ENCODE peak calls at places on chromosomes 13 and 19, in five cellular contexts. One of them, this sample, is unnamed.

GRCh38 chr13:19634129-19634740 is 776 bp downstream of the MPHOSPH8 start:
- DNase-seq in mesenchymal stem cell: peak
- DNase-seq in neuronal stem cell: no peak
- DNase-seq in H1: no peak
- DNase-seq in IMR-90: peak
- DNase-seq in this sample: no peak

GRCh38 chr13:42474954-42475353 is 99.0 kb upstream of the TNFSF11 start:
- DNase-seq in H1: no peak
- DNase-seq in mesenchymal stem cell: peak
- DNase-seq in neuronal stem cell: no peak
- DNase-seq in IMR-90: peak
- DNase-seq in this sample: no peak

GRCh38 chr13:110855363-110855762 is 59.5 kb downstream of the ANKRD10 start:
- DNase-seq in mesenchymal stem cell: no peak
- DNase-seq in neuronal stem cell: no peak
- DNase-seq in IMR-90: no peak
- DNase-seq in H1: no peak
- DNase-seq in this sample: no peak

GRCh38 chr13:80486407-80486806 is 145.5 kb upstream of the SPRY2 start:
- DNase-seq in H1: no peak
- DNase-seq in neuronal stem cell: no peak
- DNase-seq in mesenchymal stem cell: peak
- DNase-seq in IMR-90: no peak
- DNase-seq in this sample: no peak

GRCh38 chr19:58261600-58261967 is 17.2 kb upstream of the ZNF8 start:
- DNase-seq in mesenchymal stem cell: no peak
- DNase-seq in neuronal stem cell: no peak
- DNase-seq in IMR-90: no peak
- DNase-seq in H1: no peak
- DNase-seq in this sample: no peak

GRCh38 chr13:79360064-79360463 is 46.0 kb downstream of the RBM26 start:
- DNase-seq in H1: no peak
- DNase-seq in mesenchymal stem cell: no peak
- DNase-seq in neuronal stem cell: no peak
- DNase-seq in IMR-90: no peak
- DNase-seq in this sample: no peak

GRCh38 chr19:14683439-14683838 is 6.4 kb upstream of the ZNF333 start:
- DNase-seq in IMR-90: no peak
- DNase-seq in H1: no peak
- DNase-seq in mesenchymal stem cell: no peak
- DNase-seq in neuronal stem cell: no peak
- DNase-seq in this sample: no peak

GRCh38 chr13:35724480-35724879 is 248.0 kb upstream of the MAB21L1 start:
- DNase-seq in mesenchymal stem cell: no peak
- DNase-seq in IMR-90: no peak
- DNase-seq in H1: no peak
- DNase-seq in neuronal stem cell: no peak
- DNase-seq in this sample: no peak

GRCh38 chr19:4456566-4456842 is 1.1 kb downstream of the UBXN6 start:
- DNase-seq in neuronal stem cell: no peak
- DNase-seq in H1: no peak
- DNase-seq in mesenchymal stem cell: peak
- DNase-seq in IMR-90: peak
- DNase-seq in this sample: peak

GRCh38 chr19:1587872-1588271 is 4.8 kb downstream of the MBD3 start:
- DNase-seq in mesenchymal stem cell: no peak
- DNase-seq in neuronal stem cell: no peak
- DNase-seq in IMR-90: no peak
- DNase-seq in H1: no peak
- DNase-seq in this sample: no peak

GRCh38 chr19:46211201-46211881 is 18.2 kb upstream of the IGFL1 start:
- DNase-seq in mesenchymal stem cell: peak
- DNase-seq in H1: peak
- DNase-seq in neuronal stem cell: no peak
- DNase-seq in IMR-90: no peak
- DNase-seq in this sample: peak

GRCh38 chr13:74290324-74290773 is 156.1 kb upstream of the KLF12 start:
- DNase-seq in H1: no peak
- DNase-seq in neuronal stem cell: peak
- DNase-seq in mesenchymal stem cell: peak
- DNase-seq in IMR-90: peak
- DNase-seq in this sample: peak

GRCh38 chr19:35781650-35782049 is 6.3 kb downstream of the ARHGAP33 start:
- DNase-seq in H1: peak
- DNase-seq in neuronal stem cell: no peak
- DNase-seq in mesenchymal stem cell: no peak
- DNase-seq in IMR-90: no peak
- DNase-seq in this sample: no peak

GRCh38 chr13:30844548-30845296 is 61.3 kb upstream of the MEDAG start:
- DNase-seq in mesenchymal stem cell: peak
- DNase-seq in IMR-90: no peak
- DNase-seq in neuronal stem cell: no peak
- DNase-seq in H1: no peak
- DNase-seq in this sample: no peak

GRCh38 chr13:27997904-27998522 is 9.5 kb upstream of the URAD start:
- DNase-seq in H1: peak
- DNase-seq in mesenchymal stem cell: peak
- DNase-seq in IMR-90: peak
- DNase-seq in neuronal stem cell: no peak
- DNase-seq in this sample: peak

GRCh38 chr13:85170372-85170771 is 628.8 kb downstream of the SLITRK6 start:
- DNase-seq in IMR-90: no peak
- DNase-seq in mesenchymal stem cell: no peak
- DNase-seq in neuronal stem cell: no peak
- DNase-seq in H1: no peak
- DNase-seq in this sample: no peak

GRCh38 chr19:976476-976875 is 7.7 kb upstream of the WDR18 start:
- DNase-seq in neuronal stem cell: no peak
- DNase-seq in IMR-90: no peak
- DNase-seq in H1: no peak
- DNase-seq in mesenchymal stem cell: no peak
- DNase-seq in this sample: no peak

GRCh38 chr13:114105351-114106225 is 26.8 kb downstream of the RASA3 start:
- DNase-seq in IMR-90: no peak
- DNase-seq in neuronal stem cell: no peak
- DNase-seq in mesenchymal stem cell: peak
- DNase-seq in H1: no peak
- DNase-seq in this sample: no peak
- H2AK5ac ChIP-seq in IMR-90: peak
- H2AK5ac ChIP-seq in neuronal stem cell: peak
- H2AK5ac ChIP-seq in mesenchymal stem cell: peak
- H2AK5ac ChIP-seq in H1: no peak
- H2AK5ac ChIP-seq in this sample: no peak

GRCh38 chr19:33373701-33374405 is at the start of gene CEBPG:
- DNase-seq in neuronal stem cell: peak
- DNase-seq in IMR-90: peak
- DNase-seq in mesenchymal stem cell: peak
- DNase-seq in H1: peak
- DNase-seq in this sample: no peak
- H2BK5ac ChIP-seq in neuronal stem cell: peak
- H2BK5ac ChIP-seq in IMR-90: peak
- H2BK5ac ChIP-seq in mesenchymal stem cell: peak
- H2BK5ac ChIP-seq in H1: peak
- H2BK5ac ChIP-seq in this sample: no peak

GRCh38 chr19:7879102-7879770 is 5.0 kb upstream of the PRR36 start:
- DNase-seq in H1: no peak
- DNase-seq in mesenchymal stem cell: no peak
- DNase-seq in neuronal stem cell: no peak
- DNase-seq in IMR-90: no peak
- DNase-seq in this sample: no peak
- H2AK5ac ChIP-seq in H1: no peak
- H2AK5ac ChIP-seq in mesenchymal stem cell: no peak
- H2AK5ac ChIP-seq in neuronal stem cell: no peak
- H2AK5ac ChIP-seq in IMR-90: no peak
- H2AK5ac ChIP-seq in this sample: no peak

GRCh38 chr19:44590245-44591059 is 22.9 kb upstream of the IGSF23 start:
- DNase-seq in IMR-90: no peak
- DNase-seq in H1: no peak
- DNase-seq in mesenchymal stem cell: no peak
- DNase-seq in neuronal stem cell: no peak
- DNase-seq in this sample: no peak
- H2BK5ac ChIP-seq in IMR-90: peak
- H2BK5ac ChIP-seq in H1: no peak
- H2BK5ac ChIP-seq in mesenchymal stem cell: no peak
- H2BK5ac ChIP-seq in neuronal stem cell: no peak
- H2BK5ac ChIP-seq in this sample: no peak

GRCh38 chr19:40798997-40799557 is at the start of gene EGLN2:
- DNase-seq in IMR-90: no peak
- DNase-seq in mesenchymal stem cell: no peak
- DNase-seq in neuronal stem cell: no peak
- DNase-seq in H1: no peak
- DNase-seq in this sample: no peak
- H2AK5ac ChIP-seq in IMR-90: peak
- H2AK5ac ChIP-seq in mesenchymal stem cell: no peak
- H2AK5ac ChIP-seq in neuronal stem cell: peak
- H2AK5ac ChIP-seq in H1: peak
- H2AK5ac ChIP-seq in this sample: no peak

GRCh38 chr13:49443327-49443688 is 556 bp downstream of the CAB39L start:
- DNase-seq in IMR-90: peak
- DNase-seq in neuronal stem cell: peak
- DNase-seq in mesenchymal stem cell: no peak
- DNase-seq in H1: no peak
- DNase-seq in this sample: no peak
- H2BK5ac ChIP-seq in IMR-90: peak
- H2BK5ac ChIP-seq in neuronal stem cell: peak
- H2BK5ac ChIP-seq in mesenchymal stem cell: no peak
- H2BK5ac ChIP-seq in H1: peak
- H2BK5ac ChIP-seq in this sample: peak

DNA sequence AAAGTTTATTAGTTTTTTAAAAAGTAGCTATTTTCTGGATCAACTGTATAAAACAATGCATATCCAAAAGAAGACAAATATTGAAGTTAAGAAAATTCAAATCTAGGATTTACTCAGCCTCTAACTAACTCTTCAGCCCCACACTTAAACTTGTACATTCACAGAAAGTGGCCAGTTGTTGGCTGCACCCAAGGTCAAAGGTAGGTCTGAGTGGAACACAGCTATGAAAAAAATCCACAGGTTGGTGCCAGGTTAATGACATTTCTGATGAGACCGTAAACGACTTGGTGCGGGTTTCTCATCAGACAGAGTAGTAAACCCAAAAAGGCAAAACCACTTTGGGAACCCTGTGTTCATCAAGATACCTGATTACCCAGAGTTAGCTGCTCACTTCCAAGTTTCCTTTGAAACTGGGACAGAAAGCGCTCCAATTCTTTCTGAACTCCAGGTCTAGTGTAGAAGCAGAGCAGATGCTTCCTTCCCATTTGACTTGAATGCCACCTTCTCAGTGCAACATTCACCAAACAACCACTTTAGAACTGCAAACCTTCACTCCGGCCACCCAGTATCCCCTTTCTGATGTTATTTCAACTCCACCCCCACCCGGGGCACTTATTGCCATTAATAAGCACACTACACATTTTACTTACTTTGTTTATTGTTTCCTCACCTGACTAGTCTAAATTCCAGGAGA is 208.3 kb upstream of the STARD13 start:
- DNase-seq in IMR-90: no peak
- DNase-seq in neuronal stem cell: no peak
- DNase-seq in mesenchymal stem cell: no peak
- DNase-seq in H1: no peak
- DNase-seq in this sample: no peak
- H2AK5ac ChIP-seq in IMR-90: peak
- H2AK5ac ChIP-seq in neuronal stem cell: no peak
- H2AK5ac ChIP-seq in mesenchymal stem cell: peak
- H2AK5ac ChIP-seq in H1: no peak
- H2AK5ac ChIP-seq in this sample: no peak